ENCODE peak calls at places on chromosomes 1 and 21, in eight cellular contexts. V is iPS DF 19.7; U is lung; G is DMS79; T is spleen; H is CD4-positive, alpha-beta T cell; N is stimulated activated CD4-positive, alpha-beta T cell treated with anti-CD3 and anti-CD28 coated beads, Interleukin-1b, Interleukin-23, amount 100 ng/mL, for 1 hour; L is stimulated activated CD8-positive, alpha-beta memory T cell treated with anti-CD3 and anti-CD28 coated beads, Interleukin-15, amount 100 ng/mL, for 24 hours. Y is an unnamed sample.

GRCh38 chr1:54547601-54548388 is at the start of gene ACOT11:
- DNase-seq in T (peak), L (no peak), U (peak), G (peak), N (no peak), V (no peak), H (no peak), Y (peak)

GRCh38 chr1:49060766-49061165 is 284.1 kb upstream of the BEND5 start:
- DNase-seq in H (no peak), T (no peak), U (no peak), N (no peak), G (no peak), L (no peak), V (no peak), Y (no peak)

GRCh38 chr1:41643422-41643821 is 158.9 kb upstream of the EDN2 start:
- DNase-seq in T (no peak), G (no peak), L (no peak), H (no peak), N (no peak), V (no peak), U (no peak), Y (no peak)

GRCh38 chr21:43919871-43920801 is 55.1 kb downstream of the AGPAT3 start:
- DNase-seq in L (no peak), H (no peak), G (no peak), T (no peak), V (no peak), U (no peak), N (no peak), Y (no peak)

GRCh38 chr1:226763741-226764264 is 24.7 kb upstream of the ITPKB start:
- DNase-seq in G (no peak), N (no peak), V (peak), U (no peak), T (no peak), L (no peak), H (no peak), Y (no peak)

GRCh38 chr1:115229016-115229415 is 109.0 kb downstream of the NGF start:
- DNase-seq in L (no peak), U (no peak), H (no peak), T (no peak), G (peak), N (no peak), V (no peak), Y (no peak)

GRCh38 chr1:247338723-247339270 is 7.1 kb upstream of the ZNF496 start:
- DNase-seq in U (no peak), T (no peak), N (no peak), G (no peak), L (no peak), H (no peak), V (no peak), Y (no peak)

GRCh38 chr1:35605882-35606182 is 32.7 kb downstream of the TFAP2E start:
- DNase-seq in T (no peak), G (no peak), N (no peak), U (no peak), H (no peak), V (no peak), L (no peak), Y (no peak)

GRCh38 chr1:198607714-198608113 is 31.1 kb upstream of the PTPRC start:
- DNase-seq in G (no peak), V (no peak), T (no peak), U (no peak), L (no peak), N (no peak), H (no peak), Y (no peak)

GRCh38 chr1:40665335-40666171 is at the start of gene RIMS3:
- DNase-seq in G (peak), U (peak), T (peak), V (no peak), L (peak), N (peak), H (peak), Y (peak)

GRCh38 chr1:180927841-180928240 is 15.1 kb downstream of the KIAA1614 start:
- DNase-seq in T (no peak), V (no peak), U (no peak), N (no peak), G (peak), L (no peak), H (no peak), Y (no peak)